ENCODE peak calls at places on chromosomes 16 and 17, in five cellular contexts. One of them, this sample, is unnamed.

GRCh38 chr16:27437946-27438345 is 36.0 kb downstream of the IL21R start:
- DNase-seq in PC-3: no peak
- DNase-seq in SK-N-SH: peak; percentile 3
- DNase-seq in lower leg skin: peak; percentile 52
- DNase-seq in heart left ventricle: no peak
- DNase-seq in this sample: no peak

GRCh38 chr17:61411114-61411943 is 11.7 kb downstream of the TBX2 start:
- DNase-seq in PC-3: peak; percentile 86
- DNase-seq in SK-N-SH: peak; percentile 79
- DNase-seq in heart left ventricle: peak; percentile 83
- DNase-seq in lower leg skin: peak; percentile 89
- DNase-seq in this sample: peak; percentile 38

GRCh38 chr17:27269201-27269600 is 24.7 kb upstream of the WSB1 start:
- DNase-seq in SK-N-SH: no peak
- DNase-seq in heart left ventricle: no peak
- DNase-seq in lower leg skin: no peak
- DNase-seq in PC-3: no peak
- DNase-seq in this sample: no peak

GRCh38 chr17:76735006-76735405 is 2.1 kb downstream of the SRSF2 start:
- DNase-seq in SK-N-SH: no peak
- DNase-seq in PC-3: peak; percentile 44
- DNase-seq in lower leg skin: no peak
- DNase-seq in heart left ventricle: no peak
- DNase-seq in this sample: no peak

GRCh38 chr17:17420035-17420434 is 56.8 kb upstream of the MED9 start:
- DNase-seq in lower leg skin: peak; percentile 92
- DNase-seq in SK-N-SH: no peak
- DNase-seq in PC-3: no peak
- DNase-seq in heart left ventricle: peak; percentile 86
- DNase-seq in this sample: no peak

GRCh38 chr17:45935710-45936509 is 41.6 kb downstream of the MAPT start:
- DNase-seq in heart left ventricle: no peak
- DNase-seq in lower leg skin: no peak
- DNase-seq in PC-3: no peak
- DNase-seq in SK-N-SH: no peak
- DNase-seq in this sample: no peak

GRCh38 chr17:70139449-70139993 is 29.8 kb upstream of the KCNJ2 start:
- DNase-seq in SK-N-SH: no peak
- DNase-seq in PC-3: no peak
- DNase-seq in lower leg skin: no peak
- DNase-seq in heart left ventricle: no peak
- DNase-seq in this sample: no peak

GRCh38 chr16:48535831-48536599 is 74.0 kb downstream of the N4BP1 start:
- DNase-seq in SK-N-SH: no peak
- DNase-seq in lower leg skin: no peak
- DNase-seq in PC-3: no peak
- DNase-seq in heart left ventricle: peak; percentile 89
- DNase-seq in this sample: no peak

GRCh38 chr16:75948886-75949285 is 222.6 kb upstream of the CPHXL start:
- DNase-seq in heart left ventricle: no peak
- DNase-seq in SK-N-SH: no peak
- DNase-seq in PC-3: no peak
- DNase-seq in lower leg skin: no peak
- DNase-seq in this sample: no peak

GRCh38 chr16:1981972-1982574 is 804 bp upstream of the NOXO1 start:
- DNase-seq in PC-3: peak; percentile 56
- DNase-seq in SK-N-SH: no peak
- DNase-seq in heart left ventricle: no peak
- DNase-seq in lower leg skin: no peak
- DNase-seq in this sample: no peak

GRCh38 chr16:87538160-87538559 is 45.3 kb upstream of the ZCCHC14 start:
- DNase-seq in SK-N-SH: no peak
- DNase-seq in PC-3: no peak
- DNase-seq in heart left ventricle: no peak
- DNase-seq in lower leg skin: no peak
- DNase-seq in this sample: no peak

GRCh38 chr17:80619535-80620235 is 75.0 kb downstream of the RPTOR start:
- DNase-seq in heart left ventricle: no peak
- DNase-seq in SK-N-SH: no peak
- DNase-seq in PC-3: peak; percentile 89
- DNase-seq in lower leg skin: peak; percentile 50
- DNase-seq in this sample: no peak

GRCh38 chr17:62916684-62917571 is 49.1 kb upstream of the TANC2 start:
- DNase-seq in SK-N-SH: no peak
- DNase-seq in PC-3: peak; percentile 17
- DNase-seq in lower leg skin: peak; percentile 75
- DNase-seq in heart left ventricle: no peak
- DNase-seq in this sample: no peak

GRCh38 chr17:30199600-30199999 is 35.9 kb downstream of the SLC6A4 start:
- DNase-seq in SK-N-SH: no peak
- DNase-seq in lower leg skin: peak; percentile 40
- DNase-seq in PC-3: no peak
- DNase-seq in heart left ventricle: no peak
- DNase-seq in this sample: no peak

GRCh38 chr17:32487460-32488176 is 825 bp downstream of the CDK5R1 start:
- DNase-seq in heart left ventricle: no peak
- DNase-seq in lower leg skin: no peak
- DNase-seq in PC-3: no peak
- DNase-seq in SK-N-SH: peak; percentile 76
- DNase-seq in this sample: no peak

GRCh38 chr17:40073454-40074174 is 10.8 kb downstream of the THRA start:
- DNase-seq in PC-3: no peak
- DNase-seq in lower leg skin: no peak
- DNase-seq in heart left ventricle: no peak
- DNase-seq in SK-N-SH: no peak
- DNase-seq in this sample: no peak

GRCh38 chr17:27245230-27245696 is 48.7 kb upstream of the WSB1 start:
- DNase-seq in heart left ventricle: peak; percentile 92
- DNase-seq in SK-N-SH: peak; percentile 84
- DNase-seq in PC-3: peak; percentile 70
- DNase-seq in lower leg skin: peak; percentile 95
- DNase-seq in this sample: peak; percentile 64

GRCh38 chr17:37844158-37844976 is 79.8 kb upstream of the TBC1D3K start:
- DNase-seq in heart left ventricle: peak; percentile 81
- DNase-seq in lower leg skin: peak; percentile 90
- DNase-seq in SK-N-SH: peak; percentile 37
- DNase-seq in PC-3: peak; percentile 55
- DNase-seq in this sample: no peak

GRCh38 chr17:7632492-7632894 is 2.6 kb downstream of the SHBG start:
- DNase-seq in PC-3: peak; percentile 58
- DNase-seq in heart left ventricle: no peak
- DNase-seq in SK-N-SH: no peak
- DNase-seq in lower leg skin: no peak
- DNase-seq in this sample: no peak

GRCh38 chr17:49108318-49108717 is 24.3 kb upstream of the B4GALNT2 start:
- DNase-seq in SK-N-SH: no peak
- DNase-seq in lower leg skin: no peak
- DNase-seq in PC-3: peak; percentile 76
- DNase-seq in heart left ventricle: no peak
- DNase-seq in this sample: no peak

GRCh38 chr16:67708368-67708771 is 10.7 kb downstream of the GFOD2 start:
- DNase-seq in heart left ventricle: no peak
- DNase-seq in lower leg skin: no peak
- DNase-seq in SK-N-SH: no peak
- DNase-seq in PC-3: peak; percentile 56
- DNase-seq in this sample: no peak

GRCh38 chr17:76152580-76152979 is 11.5 kb upstream of the FOXJ1 start:
- DNase-seq in lower leg skin: peak; percentile 82
- DNase-seq in PC-3: no peak
- DNase-seq in heart left ventricle: no peak
- DNase-seq in SK-N-SH: no peak
- DNase-seq in this sample: no peak

GRCh38 chr16:1308036-1308976 is 1.1 kb upstream of the UBE2I start:
- DNase-seq in heart left ventricle: peak; percentile 73
- DNase-seq in PC-3: peak; percentile 49
- DNase-seq in SK-N-SH: no peak
- DNase-seq in lower leg skin: no peak
- DNase-seq in this sample: no peak

GRCh38 chr17:40025991-40026815 is 11.0 kb downstream of the CSF3 start:
- DNase-seq in heart left ventricle: peak; percentile 24
- DNase-seq in lower leg skin: no peak
- DNase-seq in PC-3: peak; percentile 84
- DNase-seq in SK-N-SH: no peak
- DNase-seq in this sample: no peak

GRCh38 chr16:79843631-79844043 is 243.1 kb upstream of the MAF start:
- DNase-seq in PC-3: no peak
- DNase-seq in SK-N-SH: no peak
- DNase-seq in lower leg skin: no peak
- DNase-seq in heart left ventricle: no peak
- DNase-seq in this sample: no peak

GRCh38 chr17:19284005-19284959 is 47.1 kb downstream of the EPN2 start:
- DNase-seq in PC-3: no peak
- DNase-seq in SK-N-SH: no peak
- DNase-seq in lower leg skin: no peak
- DNase-seq in heart left ventricle: no peak
- DNase-seq in this sample: no peak

GRCh38 chr17:27609606-27610303 is 21.2 kb upstream of the LGALS9 start:
- DNase-seq in lower leg skin: no peak
- DNase-seq in PC-3: peak; percentile 50
- DNase-seq in SK-N-SH: peak; percentile 61
- DNase-seq in heart left ventricle: peak; percentile 63
- DNase-seq in this sample: no peak

GRCh38 chr16:56950881-56951771 is 10.6 kb upstream of the CETP start:
- DNase-seq in SK-N-SH: peak; percentile 82
- DNase-seq in lower leg skin: no peak
- DNase-seq in PC-3: peak; percentile 23
- DNase-seq in heart left ventricle: peak; percentile 74
- DNase-seq in this sample: peak; percentile 33

GRCh38 chr16:53036066-53036465 is 16.6 kb downstream of the CHD9NB start:
- DNase-seq in SK-N-SH: no peak
- DNase-seq in PC-3: no peak
- DNase-seq in lower leg skin: no peak
- DNase-seq in heart left ventricle: no peak
- DNase-seq in this sample: no peak

GRCh38 chr16:6483634-6484033 is 849.0 kb upstream of the RBFOX1 start:
- DNase-seq in lower leg skin: no peak
- DNase-seq in heart left ventricle: no peak
- DNase-seq in SK-N-SH: peak; percentile 69
- DNase-seq in PC-3: no peak
- DNase-seq in this sample: no peak

GRCh38 chr17:55676274-55676673 is 46.4 kb downstream of the TMEM100 start:
- DNase-seq in heart left ventricle: no peak
- DNase-seq in PC-3: no peak
- DNase-seq in lower leg skin: no peak
- DNase-seq in SK-N-SH: peak; percentile 35
- DNase-seq in this sample: no peak
- TF ChIP-seq CTCF in heart left ventricle: no peak
- TF ChIP-seq CTCF in PC-3: no peak
- TF ChIP-seq CTCF in lower leg skin: no peak
- TF ChIP-seq CTCF in SK-N-SH: no peak
- TF ChIP-seq CTCF in this sample: no peak

GRCh38 chr16:81879625-81880024 is 100.5 kb downstream of the PLCG2 start:
- DNase-seq in lower leg skin: no peak
- DNase-seq in heart left ventricle: no peak
- DNase-seq in PC-3: peak; percentile 8
- DNase-seq in SK-N-SH: no peak
- DNase-seq in this sample: no peak
- TF ChIP-seq CTCF in lower leg skin: no peak
- TF ChIP-seq CTCF in heart left ventricle: no peak
- TF ChIP-seq CTCF in PC-3: peak; percentile 58
- TF ChIP-seq CTCF in SK-N-SH: peak; percentile 38
- TF ChIP-seq CTCF in this sample: peak; percentile 6

DNA sequence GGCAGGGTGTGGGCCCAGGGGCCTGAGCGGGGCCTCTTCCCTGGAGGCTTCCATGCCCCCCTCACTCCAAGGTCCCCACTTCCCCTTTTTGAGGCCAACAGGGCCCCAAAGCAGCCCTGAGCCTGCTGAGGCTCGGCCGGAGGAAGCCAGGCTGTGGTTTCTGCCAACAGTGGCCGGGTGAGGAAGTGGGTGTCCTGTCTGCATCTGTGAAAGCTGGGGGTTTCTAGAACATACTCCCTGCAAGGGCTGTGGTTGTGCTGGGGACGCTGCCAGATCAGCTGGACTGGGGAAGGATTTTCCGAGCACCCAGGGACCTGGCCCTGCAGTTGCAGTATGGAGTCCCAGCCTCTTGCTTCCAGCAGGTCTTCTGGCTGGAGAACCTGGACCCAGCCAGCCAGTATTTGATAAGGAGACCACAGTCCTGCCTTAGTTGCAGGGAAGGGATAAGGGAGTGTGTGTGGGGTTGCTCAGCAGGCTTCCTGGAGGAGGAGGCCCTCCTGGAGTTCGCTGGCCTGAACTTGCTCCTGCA is 15.7 kb downstream of the ADCY7 start:
- DNase-seq in SK-N-SH: no peak
- DNase-seq in PC-3: no peak
- DNase-seq in lower leg skin: peak; percentile 93
- DNase-seq in heart left ventricle: peak; percentile 90
- DNase-seq in this sample: no peak
- TF ChIP-seq CTCF in SK-N-SH: no peak
- TF ChIP-seq CTCF in PC-3: no peak
- TF ChIP-seq CTCF in lower leg skin: no peak
- TF ChIP-seq CTCF in heart left ventricle: no peak
- TF ChIP-seq CTCF in this sample: no peak

GRCh38 chr16:84183911-84184310 is 2.9 kb downstream of the TAF1C start:
- DNase-seq in PC-3: no peak
- DNase-seq in lower leg skin: no peak
- DNase-seq in SK-N-SH: no peak
- DNase-seq in heart left ventricle: no peak
- DNase-seq in this sample: no peak
- TF ChIP-seq CTCF in PC-3: peak; percentile 27
- TF ChIP-seq CTCF in lower leg skin: no peak
- TF ChIP-seq CTCF in SK-N-SH: peak; percentile 28
- TF ChIP-seq CTCF in heart left ventricle: peak; percentile 36
- TF ChIP-seq CTCF in this sample: no peak

DNA sequence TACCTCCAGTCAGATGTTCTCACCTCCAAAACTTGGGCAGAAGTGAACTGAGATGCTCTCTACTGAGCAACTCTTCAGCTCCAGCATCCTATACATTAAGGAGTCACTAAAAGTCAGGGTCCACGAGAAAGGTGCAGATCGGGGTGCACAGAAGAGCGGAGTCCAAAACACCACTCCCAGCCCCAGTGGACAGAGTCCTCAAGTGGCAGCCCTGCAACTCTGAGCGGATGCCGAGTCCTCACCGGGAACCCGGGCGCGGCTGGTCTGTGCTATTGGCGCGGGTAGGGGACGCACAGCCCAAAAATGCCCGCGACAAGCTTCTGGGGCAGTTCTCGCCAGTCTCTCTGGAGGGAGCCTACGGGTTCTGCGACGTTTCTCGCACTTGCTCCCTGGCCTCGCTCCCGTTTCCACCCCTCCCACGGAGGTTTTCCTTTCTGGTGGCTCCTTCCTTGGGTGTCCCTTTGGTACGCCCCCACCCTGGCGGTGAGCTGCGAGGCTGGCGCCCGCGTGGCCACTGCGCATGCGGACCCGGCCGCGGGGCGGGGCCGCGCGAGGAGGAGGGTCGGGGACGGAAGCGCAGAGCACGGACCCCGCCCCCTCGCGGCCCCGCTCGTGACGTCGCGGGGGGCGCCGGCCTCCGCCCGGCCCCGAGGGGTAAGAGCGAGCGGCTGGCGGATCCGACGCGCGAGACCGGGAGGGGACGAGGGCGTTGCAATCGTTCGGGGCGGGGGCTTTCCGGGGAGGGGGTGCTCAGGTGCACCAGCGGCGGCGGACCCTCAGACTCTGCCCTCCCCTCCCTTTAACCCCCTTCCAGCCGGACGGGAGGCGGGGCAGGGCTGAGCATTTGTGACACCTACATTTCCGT is at the start of gene TMEM219:
- DNase-seq in lower leg skin: peak; percentile 97
- DNase-seq in PC-3: peak; percentile 89
- DNase-seq in heart left ventricle: peak; percentile 97
- DNase-seq in SK-N-SH: peak; percentile 99
- DNase-seq in this sample: peak; percentile 87
- TF ChIP-seq CTCF in lower leg skin: no peak
- TF ChIP-seq CTCF in PC-3: no peak
- TF ChIP-seq CTCF in heart left ventricle: peak; percentile 67
- TF ChIP-seq CTCF in SK-N-SH: peak; percentile 43
- TF ChIP-seq CTCF in this sample: no peak

GRCh38 chr17:63918305-63918704 is 334 bp downstream of the GH1 start:
- DNase-seq in heart left ventricle: no peak
- DNase-seq in lower leg skin: no peak
- DNase-seq in SK-N-SH: no peak
- DNase-seq in PC-3: peak; percentile 14
- DNase-seq in this sample: no peak
- TF ChIP-seq CTCF in heart left ventricle: peak; percentile 5
- TF ChIP-seq CTCF in lower leg skin: no peak
- TF ChIP-seq CTCF in SK-N-SH: no peak
- TF ChIP-seq CTCF in PC-3: peak; percentile 24
- TF ChIP-seq CTCF in this sample: no peak